ENCODE peak calls at places on chromosomes 7 and 10, in nine cellular contexts. C is iPS DF 19.7; J is gastrocnemius medialis; N is amygdala; O is GM13977; G is CD8-positive, alpha-beta T cell; H is GM20000; X is OCI-LY7; B is hypothalamus. R is an unnamed sample.
A peak's percentile ranks its signal among the peaks of the same experiment; 100 is the strongest.

GRCh38 chr10:71312840-71313789 is 5.9 kb upstream of the SLC29A3 start:
- DNase-seq in C (no peak), J (peak; percentile 15), N (peak; percentile 65), O (no peak), G (no peak), H (no peak), X (no peak), B (peak; percentile 35), R (no peak)

GRCh38 chr10:132701846-132702190 is 84.1 kb downstream of the NKX6-2 start:
- DNase-seq in C (no peak), J (no peak), N (no peak), O (no peak), G (no peak), H (no peak), X (no peak), B (no peak), R (no peak)

GRCh38 chr7:46527360-46527759 is 606.3 kb upstream of the IGFBP3 start:
- DNase-seq in C (no peak), J (no peak), N (no peak), O (no peak), G (no peak), H (no peak), X (no peak), B (no peak), R (no peak)

GRCh38 chr10:89342219-89342966 is 14.6 kb downstream of the IFIT3 start:
- DNase-seq in C (no peak), J (no peak), N (peak; percentile 92), O (no peak), G (no peak), H (no peak), X (no peak), B (peak; percentile 91), R (no peak)

GRCh38 chr10:49831352-49832040 is 69.4 kb upstream of the OGDHL start:
- DNase-seq in C (peak; percentile 84), J (no peak), N (no peak), O (no peak), G (no peak), H (no peak), X (no peak), B (no peak), R (no peak)

GRCh38 chr7:98418636-98419315 is 17.9 kb upstream of the BAIAP2L1 start:
- DNase-seq in C (no peak), J (no peak), N (no peak), O (no peak), G (no peak), H (no peak), X (no peak), B (no peak), R (peak; percentile 42)

GRCh38 chr7:145478551-145478950 is 638.0 kb upstream of the CNTNAP2 start:
- DNase-seq in C (no peak), J (no peak), N (no peak), O (no peak), G (no peak), H (no peak), X (no peak), B (no peak), R (no peak)

GRCh38 chr10:15725603-15726002 is 5.9 kb upstream of the ITGA8 start:
- DNase-seq in C (no peak), J (no peak), N (no peak), O (peak; percentile 69), G (no peak), H (peak; percentile 64), X (peak; percentile 22), B (no peak), R (no peak)

GRCh38 chr10:71968553-71969474 is 4.6 kb downstream of the CHST3 start:
- DNase-seq in C (no peak), J (no peak), N (no peak), O (no peak), G (no peak), H (no peak), X (no peak), B (no peak), R (no peak)

GRCh38 chr10:46525177-46525823 is 31.2 kb downstream of the GPRIN2 start:
- DNase-seq in C (no peak), J (no peak), N (no peak), O (no peak), G (no peak), H (no peak), X (no peak), B (no peak), R (no peak)

GRCh38 chr10:75108684-75109458 is 2.6 kb upstream of the SAMD8 start:
- DNase-seq in C (no peak), J (peak; percentile 85), N (no peak), O (no peak), G (no peak), H (no peak), X (peak; percentile 21), B (no peak), R (no peak)

GRCh38 chr10:1575481-1576244 is 161.7 kb downstream of the ADARB2 start:
- DNase-seq in C (no peak), J (no peak), N (no peak), O (no peak), G (no peak), H (no peak), X (peak; percentile 11), B (no peak), R (no peak)

GRCh38 chr7:79982151-79982770 is 152.4 kb upstream of the GNAI1 start:
- DNase-seq in C (no peak), J (no peak), N (no peak), O (no peak), G (no peak), H (no peak), X (no peak), B (no peak), R (no peak)

GRCh38 chr7:75631711-75632110 is 107.0 kb downstream of the HIP1 start:
- DNase-seq in C (no peak), J (no peak), N (no peak), O (no peak), G (no peak), H (no peak), X (no peak), B (no peak), R (no peak)

GRCh38 chr7:105806592-105807266 is 69.7 kb downstream of the ATXN7L1 start:
- DNase-seq in C (no peak), J (no peak), N (no peak), O (peak; percentile 72), G (peak; percentile 40), H (peak; percentile 64), X (peak; percentile 2), B (no peak), R (peak; percentile 81)

GRCh38 chr7:33411000-33411399 is 281.6 kb downstream of the BBS9 start:
- DNase-seq in C (no peak), J (no peak), N (no peak), O (no peak), G (no peak), H (no peak), X (no peak), B (no peak), R (no peak)

GRCh38 chr10:12937527-12937926 is 64.0 kb downstream of the CCDC3 start:
- DNase-seq in C (no peak), J (no peak), N (no peak), O (no peak), G (no peak), H (no peak), X (no peak), B (no peak), R (no peak)

GRCh38 chr10:95836610-95837367 is 71.0 kb upstream of the CC2D2B start:
- DNase-seq in C (no peak), J (no peak), N (no peak), O (no peak), G (no peak), H (no peak), X (no peak), B (no peak), R (no peak)

GRCh38 chr10:11179231-11180105 is 161.8 kb downstream of the CELF2 start:
- DNase-seq in C (no peak), J (no peak), N (no peak), O (no peak), G (no peak), H (no peak), X (peak; percentile 37), B (no peak), R (no peak)

GRCh38 chr10:70367195-70367796 is 15.1 kb downstream of the LRRC20 start:
- DNase-seq in C (no peak), J (no peak), N (no peak), O (no peak), G (no peak), H (no peak), X (no peak), B (no peak), R (no peak)

GRCh38 chr7:57642730-57643129 is 192.8 kb downstream of the ZNF716 start:
- DNase-seq in C (no peak), J (no peak), N (no peak), O (no peak), G (no peak), H (no peak), X (no peak), B (no peak), R (no peak)

GRCh38 chr7:35558841-35559240 is 136.1 kb downstream of the HERPUD2 start:
- DNase-seq in C (no peak), J (no peak), N (no peak), O (no peak), G (no peak), H (no peak), X (no peak), B (no peak), R (no peak)

GRCh38 chr7:157061979-157062378 is 51.5 kb upstream of the MNX1 start:
- DNase-seq in C (no peak), J (no peak), N (no peak), O (no peak), G (no peak), H (no peak), X (no peak), B (no peak), R (no peak)

GRCh38 chr7:128215739-128216138 is 25.3 kb upstream of the LEP start:
- DNase-seq in C (no peak), J (no peak), N (peak; percentile 25), O (no peak), G (no peak), H (no peak), X (no peak), B (no peak), R (no peak)

GRCh38 chr10:49083256-49083655 is 32.1 kb downstream of the VSTM4 start:
- DNase-seq in C (no peak), J (no peak), N (peak; percentile 65), O (no peak), G (no peak), H (no peak), X (no peak), B (peak; percentile 43), R (no peak)

GRCh38 chr7:1853619-1854520 is 183.8 kb downstream of the ELFN1 start:
- DNase-seq in C (no peak), J (peak; percentile 1), N (no peak), O (no peak), G (no peak), H (no peak), X (no peak), B (no peak), R (no peak)

GRCh38 chr7:81244213-81244612 is 325.4 kb upstream of the SEMA3C start:
- DNase-seq in C (no peak), J (no peak), N (no peak), O (no peak), G (no peak), H (no peak), X (no peak), B (no peak), R (no peak)

GRCh38 chr7:136324073-136324704 is 347.0 kb upstream of the MTPN start:
- DNase-seq in C (no peak), J (no peak), N (no peak), O (no peak), G (no peak), H (no peak), X (no peak), B (no peak), R (no peak)

GRCh38 chr10:110780704-110781103 is 91.0 kb upstream of the PDCD4 start:
- DNase-seq in C (no peak), J (peak; percentile 79), N (no peak), O (no peak), G (no peak), H (no peak), X (no peak), B (no peak), R (no peak)